ENCODE peak calls at places on chromosomes 4 and X, in four cellular contexts. V is activated CD8-positive, alpha-beta memory T cell treated with anti-CD3 and anti-CD28 coated beads for 4 hours; O is AG09309; H is WERI-Rb-1. U is an unnamed sample.

GRCh38 chrX:13694359-13694758 is 5.4 kb downstream of the RAB9A start:
- DNase-seq in O (no peak), V (no peak), H (no peak), U (no peak)

GRCh38 chrX:13966071-13966850 is 63.4 kb downstream of the GEMIN8 start:
- DNase-seq in H (no peak), O (no peak), V (no peak), U (no peak)

GRCh38 chr4:23946307-23946706 is 56.5 kb upstream of the PPARGC1A start:
- DNase-seq in O (no peak), H (no peak), V (no peak), U (no peak)

GRCh38 chr4:1472148-1472797 is 66.0 kb upstream of the NKX1-1 start:
- DNase-seq in V (no peak), O (no peak), H (peak), U (peak)

GRCh38 chr4:90476586-90476985 is 349.4 kb downstream of the CCSER1 start:
- DNase-seq in O (no peak), H (no peak), V (no peak), U (no peak)

GRCh38 chr4:159051245-159052071 is 51.4 kb upstream of the RAPGEF2 start:
- DNase-seq in V (no peak), O (no peak), H (no peak), U (no peak)

GRCh38 chrX:66760648-66761047 is 121.8 kb upstream of the EDA2R start:
- DNase-seq in O (no peak), V (no peak), H (no peak), U (no peak)

GRCh38 chr4:34362654-34363053 is 1881.7 kb downstream of the ARAP2 start:
- DNase-seq in O (no peak), V (no peak), H (no peak), U (no peak)

GRCh38 chr4:38230121-38230728 is 270.0 kb downstream of the PTTG2 start:
- DNase-seq in O (no peak), V (no peak), H (no peak), U (no peak)

GRCh38 chr4:173420324-173420752 is 21.4 kb upstream of the SCRG1 start:
- DNase-seq in V (no peak), O (no peak), H (no peak), U (no peak)

GRCh38 chrX:55907968-55908607 is 190.5 kb downstream of the RRAGB start:
- DNase-seq in H (no peak), V (no peak), O (no peak), U (peak)

GRCh38 chr4:131302108-131302507 is 1847.0 kb upstream of the PCDH10 start:
- DNase-seq in V (no peak), O (no peak), H (no peak), U (no peak)

GRCh38 chrX:150547511-150548115 is 20.8 kb upstream of the MTM1 start:
- DNase-seq in V (no peak), H (peak), O (no peak), U (peak)

GRCh38 chr4:148041606-148042324 is 309.9 kb downstream of the ARHGAP10 start:
- DNase-seq in V (no peak), H (no peak), O (no peak), U (no peak)

GRCh38 chrX:140664939-140665338 is 44.6 kb upstream of the LINC00632 start:
- DNase-seq in H (no peak), O (no peak), V (no peak), U (no peak)

GRCh38 chr4:146369446-146369845 is 152.3 kb downstream of the SLC10A7 start:
- DNase-seq in O (no peak), V (no peak), H (no peak), U (no peak)

GRCh38 chr4:147733614-147734344 is 1.9 kb downstream of the ARHGAP10 start:
- DNase-seq in O (no peak), V (no peak), H (peak), U (no peak)

U was measured in right lobe of liver.